ENCODE peak calls at places on chromosome 20, in nine cellular contexts. Y is adrenal gland, L is mammary epithelial cell, B is mesenchymal stem cell, P is ascending aorta, Z is A549, N is heart left ventricle, E is endodermal cell, O is transverse colon. S is an unnamed sample.
A peak's percentile ranks its signal among the peaks of the same experiment; 100 is the strongest.

GRCh38 chr20:9136114-9136513 is 67.2 kb downstream of the PLCB4 start:
- DNase-seq in L (no peak), N (no peak), O (no peak), E (no peak), Y (no peak), B (no peak), P (no peak), Z (no peak), S (no peak)

GRCh38 chr20:30484009-30484748 is 773.3 kb upstream of the DEFB115 start:
- DNase-seq in L (no peak), Z (no peak), N (no peak), E (peak; percentile 17), O (no peak), P (no peak), Y (no peak), B (no peak), S (no peak)

GRCh38 chr20:64055893-64056638 is 6.6 kb upstream of the SOX18 start:
- DNase-seq in L (no peak), Y (peak; percentile 66), N (peak; percentile 79), E (peak; percentile 71), O (no peak), Z (peak; percentile 44), P (no peak), B (peak; percentile 49), S (no peak)

GRCh38 chr20:3248167-3248992 is 9.4 kb upstream of the SLC4A11 start:
- DNase-seq in B (peak; percentile 46), O (no peak), P (no peak), E (peak; percentile 86), Y (no peak), Z (no peak), N (peak; percentile 61), L (no peak), S (peak; percentile 24)

GRCh38 chr20:50271674-50272412 is 81.2 kb downstream of the CEBPB start:
- DNase-seq in Z (no peak), N (peak; percentile 72), L (no peak), E (no peak), Y (no peak), B (no peak), P (no peak), O (no peak), S (no peak)

GRCh38 chr20:52311209-52311794 is 119.7 kb upstream of the ZFP64 start:
- DNase-seq in Y (no peak), O (no peak), B (no peak), Z (no peak), N (no peak), E (peak; percentile 51), P (no peak), L (no peak), S (no peak)

GRCh38 chr20:33803921-33804337 is 7.2 kb upstream of the CHMP4B start:
- DNase-seq in B (peak; percentile 86), P (no peak), Z (no peak), Y (no peak), L (peak; percentile 66), E (no peak), N (no peak), O (no peak), S (peak; percentile 63)

GRCh38 chr20:24673678-24674570 is 204.5 kb downstream of the SYNDIG1 start:
- DNase-seq in L (peak; percentile 54), Z (peak; percentile 21), O (no peak), Y (no peak), B (peak; percentile 6), P (no peak), N (no peak), E (no peak), S (peak; percentile 48)

GRCh38 chr20:26208296-26209091 is 511.8 kb upstream of the ZNF337 start:
- DNase-seq in N (peak; percentile 12), Z (no peak), P (no peak), Y (peak; percentile 10), E (peak; percentile 84), B (peak; percentile 5), O (no peak), L (peak; percentile 2), S (no peak)

GRCh38 chr20:25865715-25866656 is 169.3 kb upstream of the ZNF337 start:
- DNase-seq in Z (peak; percentile 82), L (peak; percentile 65), P (no peak), N (peak; percentile 86), E (peak; percentile 94), B (peak; percentile 30), Y (peak; percentile 82), O (peak; percentile 71), S (no peak)

GRCh38 chr20:34724172-34724571 is 20.0 kb downstream of the TP53INP2 start:
- DNase-seq in Y (no peak), O (no peak), N (no peak), Z (no peak), E (no peak), B (no peak), L (no peak), P (no peak), S (no peak)

GRCh38 chr20:47198254-47198671 is 158.2 kb downstream of the ZMYND8 start:
- DNase-seq in N (no peak), L (peak; percentile 78), P (no peak), Z (no peak), E (no peak), Y (no peak), B (no peak), O (no peak), S (peak; percentile 45)

GRCh38 chr20:7152071-7152470 is 384.6 kb downstream of the BMP2 start:
- DNase-seq in N (no peak), O (no peak), L (peak; percentile 30), B (no peak), Z (no peak), P (no peak), Y (no peak), E (no peak), S (peak; percentile 48)

GRCh38 chr20:40980828-40981310 is 47.8 kb upstream of the TOP1 start:
- DNase-seq in Z (no peak), N (no peak), P (no peak), E (no peak), L (no peak), Y (no peak), B (no peak), O (no peak), S (no peak)

GRCh38 chr20:64108731-64109389 is 1.5 kb upstream of the NPBWR2 start:
- DNase-seq in E (peak; percentile 34), Y (no peak), L (no peak), P (peak; percentile 3), Z (no peak), O (peak; percentile 4), B (no peak), N (peak; percentile 11), S (no peak)

GRCh38 chr20:9989066-9989724 is 45.6 kb upstream of the ANKEF1 start:
- DNase-seq in Z (no peak), B (peak; percentile 50), O (no peak), P (no peak), E (no peak), N (no peak), L (peak; percentile 56), Y (no peak), S (peak; percentile 58)

DNA sequence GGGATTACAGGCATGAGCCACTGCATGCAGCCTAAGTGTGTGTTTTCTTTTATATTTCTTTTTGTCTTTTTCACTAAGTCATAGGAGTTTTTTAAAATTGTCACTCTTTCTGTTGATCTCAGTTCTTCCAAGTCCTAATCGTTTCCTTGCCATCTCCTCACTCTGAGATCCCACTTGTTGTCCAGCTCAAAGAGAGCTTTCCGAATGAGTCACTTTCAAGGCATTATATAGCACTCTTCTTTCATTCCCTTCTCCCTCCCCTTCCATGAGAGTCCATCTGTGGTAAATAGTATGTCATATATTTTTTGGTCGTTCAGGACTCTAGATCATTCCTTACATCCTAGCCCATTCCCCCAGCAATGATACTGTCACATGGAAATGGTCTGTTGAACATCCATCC is 4.3 kb downstream of the VAPB start:
- DNase-seq in L (no peak), O (no peak), Y (no peak), P (no peak), Z (no peak), N (no peak), E (no peak), B (peak; percentile 84), S (no peak)
- H3K4me1 ChIP-seq in L (peaks cover 10% of the 10 kb centered on the region), O (peaks cover 23% of the 10 kb centered on the region), Y (peaks cover 22% of the 10 kb centered on the region), P (peaks cover 15% of the 10 kb centered on the region), Z (peaks cover 12% of the 10 kb centered on the region), N (peaks cover 73% of the 10 kb centered on the region), E (peaks cover 12% of the 10 kb centered on the region), B (peaks cover 7% of the 10 kb centered on the region), S (no peaks in the 10 kb centered on the region)

DNA sequence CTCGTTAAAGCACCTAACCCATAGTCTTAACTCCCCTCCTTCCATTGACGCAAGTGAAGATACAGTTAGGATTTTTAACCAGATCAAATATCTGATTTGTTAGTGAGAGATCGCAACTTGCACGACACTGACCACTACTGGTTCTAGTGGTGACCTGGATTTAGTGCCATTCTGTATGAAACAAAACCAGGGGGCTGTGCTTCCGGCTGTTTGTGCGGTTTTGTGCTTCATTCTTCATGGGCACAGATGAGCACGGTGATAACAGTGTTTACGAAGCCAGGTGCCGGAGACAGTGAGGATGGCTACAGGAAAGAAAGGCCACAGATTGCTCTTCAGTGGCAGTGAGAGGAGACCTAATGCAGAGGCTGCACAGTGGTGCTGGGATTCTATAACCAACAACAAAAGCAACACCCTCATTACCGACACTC is 75.5 kb downstream of the NOL4L start:
- DNase-seq in Z (peak; percentile 23), P (no peak), Y (no peak), B (no peak), N (no peak), O (peak; percentile 47), L (no peak), E (peak; percentile 51), S (no peak)
- H3K27ac ChIP-seq in Z (no peak overlapping the region), P (no peak overlapping the region), Y (no peak overlapping the region), B (no peak overlapping the region), N (no peak overlapping the region), O (no peak overlapping the region), L (no peak overlapping the region), E (no peak overlapping the region), S (no peak overlapping the region)

GRCh38 chr20:1826046-1826445 is 69.2 kb upstream of the SIRPA start:
- DNase-seq in B (no peak), P (no peak), N (no peak), O (no peak), Y (no peak), E (no peak), L (peak; percentile 38), Z (no peak), S (no peak)
- H3K4me1 ChIP-seq in B (peaks cover 8% of the 10 kb centered on the region), P (no peaks in the 10 kb centered on the region), N (peaks cover 73% of the 10 kb centered on the region), O (no peaks in the 10 kb centered on the region), Y (peaks cover 25% of the 10 kb centered on the region), E (no peaks in the 10 kb centered on the region), L (peaks cover 43% of the 10 kb centered on the region), Z (peaks cover 36% of the 10 kb centered on the region), S (peaks cover 23% of the 10 kb centered on the region)

DNA sequence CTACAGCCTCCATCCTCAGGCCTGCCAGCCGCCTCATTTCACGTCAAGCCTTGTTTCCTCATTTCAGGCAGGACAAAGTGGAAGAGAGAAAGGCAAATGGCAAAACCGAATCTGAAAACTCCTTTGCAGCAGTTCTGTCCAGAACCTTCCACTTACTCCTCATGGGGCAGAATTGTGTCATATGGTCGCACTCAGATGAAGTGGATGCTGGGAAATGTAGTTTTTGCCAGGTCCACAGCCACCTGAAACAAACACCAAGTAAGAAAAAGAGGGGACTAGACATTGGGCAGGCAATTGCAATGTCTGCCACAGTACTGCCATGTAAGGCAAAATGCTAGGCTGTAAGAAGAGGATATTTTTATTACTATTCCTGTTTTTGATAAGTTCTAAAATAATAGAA is 44.9 kb downstream of the ISM1 start:
- DNase-seq in E (no peak), N (no peak), L (no peak), O (no peak), B (no peak), Z (no peak), Y (no peak), P (no peak), S (no peak)
- H3K27ac ChIP-seq in E (no peak overlapping the region), N (no peak overlapping the region), L (no peak overlapping the region), O (no peak overlapping the region), B (no peak overlapping the region), Z (no peak overlapping the region), Y (no peak overlapping the region), P (no peak overlapping the region), S (no peak overlapping the region)